ENCODE peak calls at places on chromosomes 5 and 9, in four cellular contexts. W is K562, R is HepG2, K is GM12878. V is an unnamed sample.

GRCh38 chr9:91758491-91758981 is 191.5 kb downstream of the ROR2 start:
- DNase-seq in W (peak; percentile 76), R (peak; percentile 25), K (peak; percentile 37), V (peak; percentile 66)

GRCh38 chr9:36319806-36320205 is 61.6 kb upstream of the GNE start:
- DNase-seq in W (no peak), R (peak; percentile 66), K (no peak), V (no peak)

GRCh38 chr9:8857330-8858249 is 1058.0 kb upstream of the DMAC1 start:
- DNase-seq in W (no peak), R (no peak), K (no peak), V (peak; percentile 16)

GRCh38 chr9:101795147-101795546 is 56.7 kb upstream of the GRIN3A start:
- DNase-seq in W (no peak), R (no peak), K (no peak), V (no peak)

GRCh38 chr9:132531187-132531586 is 51.2 kb upstream of the BARHL1 start:
- DNase-seq in W (no peak), R (no peak), K (no peak), V (no peak)

GRCh38 chr5:54254482-54255198 is 55.7 kb downstream of the ARL15 start:
- DNase-seq in W (no peak), R (peak; percentile 6), K (no peak), V (no peak)

GRCh38 chr9:107637421-107638420 is 148.2 kb upstream of the KLF4 start:
- DNase-seq in W (no peak), R (no peak), K (no peak), V (no peak)

GRCh38 chr9:86353591-86354047 is 591 bp downstream of the TUT7 start:
- DNase-seq in W (no peak), R (peak; percentile 10), K (no peak), V (no peak)

GRCh38 chr5:179380211-179381035 is 35.2 kb upstream of the ADAMTS2 start:
- DNase-seq in W (no peak), R (no peak), K (no peak), V (no peak)

GRCh38 chr5:163534476-163535172 is 29.2 kb downstream of the MAT2B start:
- DNase-seq in W (no peak), R (no peak), K (no peak), V (no peak)

GRCh38 chr5:129820-130219 is 37.9 kb downstream of the PLEKHG4B start:
- DNase-seq in W (no peak), R (no peak), K (no peak), V (no peak)

GRCh38 chr5:8606231-8606630 is 737.3 kb downstream of the MTRR start:
- DNase-seq in W (no peak), R (no peak), K (no peak), V (no peak)

GRCh38 chr5:150137168-150137957 is 18.3 kb downstream of the PDGFRB start:
- DNase-seq in W (no peak), R (peak; percentile 97), K (no peak), V (no peak)

GRCh38 chr9:129305246-129305645 is 127.2 kb upstream of the IER5L start:
- DNase-seq in W (no peak), R (no peak), K (no peak), V (no peak)

GRCh38 chr9:90300901-90301688 is 341.5 kb downstream of the DIRAS2 start:
- DNase-seq in W (no peak), R (no peak), K (no peak), V (no peak)

GRCh38 chr9:101738566-101739183 is at the start of gene GRIN3A:
- DNase-seq in W (no peak), R (no peak), K (no peak), V (peak; percentile 22)

GRCh38 chr9:116435706-116436105 is 251.4 kb upstream of the TRIM32 start:
- DNase-seq in W (no peak), R (no peak), K (no peak), V (no peak)

GRCh38 chr5:172503925-172504730 is 49.8 kb upstream of the SH3PXD2B start:
- DNase-seq in W (no peak), R (no peak), K (no peak), V (no peak)

GRCh38 chr5:180127682-180128670 is 56.4 kb upstream of the RNF130 start:
- DNase-seq in W (no peak), R (no peak), K (no peak), V (no peak)

GRCh38 chr5:175378444-175379028 is 65.4 kb downstream of the DRD1 start:
- DNase-seq in W (no peak), R (no peak), K (no peak), V (peak; percentile 71)

GRCh38 chr9:137985637-137986071 is 108.1 kb downstream of the CACNA1B start:
- DNase-seq in W (no peak), R (no peak), K (no peak), V (no peak)

GRCh38 chr5:154159343-154159742 is 31.2 kb upstream of the GALNT10 start:
- DNase-seq in W (no peak), R (no peak), K (no peak), V (no peak)

GRCh38 chr5:75053286-75054109 is 1.1 kb upstream of the GCNT4 start:
- DNase-seq in W (no peak), R (peak; percentile 16), K (no peak), V (peak; percentile 57)

GRCh38 chr5:87361536-87362213 is 51.1 kb downstream of the CCNH start:
- DNase-seq in W (no peak), R (no peak), K (no peak), V (no peak)

GRCh38 chr5:102288630-102289029 is 7.5 kb downstream of the SLCO4C1 start:
- DNase-seq in W (no peak), R (no peak), K (no peak), V (no peak)

GRCh38 chr9:91734371-91734981 is 215.6 kb downstream of the ROR2 start:
- DNase-seq in W (peak; percentile 84), R (peak; percentile 13), K (no peak), V (peak; percentile 81)

GRCh38 chr5:160159991-160160826 is 41.0 kb upstream of the PWWP2A start:
- DNase-seq in W (no peak), R (no peak), K (peak; percentile 28), V (no peak)

GRCh38 chr5:61132559-61132958 is 29.7 kb downstream of the SMIM15 start:
- DNase-seq in W (no peak), R (no peak), K (no peak), V (no peak)

GRCh38 chr9:98045234-98046160 is 11.0 kb upstream of the NANS start:
- DNase-seq in W (peak; percentile 50), R (peak; percentile 77), K (peak; percentile 84), V (no peak)

GRCh38 chr5:123722451-123722850 is 210.5 kb downstream of the CSNK1G3 start:
- DNase-seq in W (no peak), R (no peak), K (no peak), V (no peak)

GRCh38 chr5:55304584-55304983 is 2.9 kb downstream of the DHX29 start:
- DNase-seq in W (peak; percentile 24), R (no peak), K (no peak), V (no peak)

GRCh38 chr5:75040973-75041372 is 11.4 kb downstream of the GCNT4 start:
- DNase-seq in W (no peak), R (no peak), K (no peak), V (no peak)

GRCh38 chr9:136629879-136630661 is 32.6 kb upstream of the EGFL7 start:
- DNase-seq in W (peak; percentile 72), R (peak; percentile 39), K (no peak), V (peak; percentile 66)

DNA sequence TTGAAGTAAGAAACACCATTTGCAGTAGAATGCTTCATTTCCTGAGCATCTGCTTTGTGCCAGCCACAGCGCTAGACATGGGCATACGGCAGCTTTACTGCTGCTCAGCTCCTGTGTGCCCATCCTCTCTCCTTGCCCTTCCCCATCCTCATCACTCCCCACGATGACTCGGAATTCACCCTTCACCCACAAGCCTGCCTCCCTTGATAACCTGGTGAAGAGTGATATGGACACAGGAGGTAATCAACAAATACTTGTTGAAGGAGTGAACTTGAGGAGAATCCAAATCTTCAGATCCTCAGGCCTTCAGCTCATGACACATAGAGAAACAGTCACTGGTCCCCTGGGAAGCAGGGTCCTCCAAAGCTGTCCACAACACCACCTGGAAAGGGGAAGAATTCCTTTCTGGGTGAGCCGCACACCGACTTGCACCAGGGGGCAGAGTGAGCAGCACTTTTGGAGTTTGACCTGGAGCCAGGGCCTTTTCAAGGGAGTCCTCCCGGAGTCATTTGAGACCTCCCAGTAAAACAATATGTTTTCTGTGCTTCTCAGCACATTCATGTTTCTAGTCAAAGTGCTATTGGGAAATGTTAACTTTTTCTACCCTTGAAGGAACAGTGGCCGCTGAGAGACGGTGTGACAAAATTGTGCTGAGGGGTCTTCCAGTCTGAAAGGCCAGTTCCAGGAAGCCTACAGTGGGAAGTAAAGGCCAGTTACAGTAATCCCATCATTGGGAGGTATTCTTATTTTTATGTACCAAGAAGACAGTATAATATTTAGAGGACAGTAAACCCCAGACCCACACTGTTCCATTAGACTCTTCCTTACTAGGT is 332.3 kb downstream of the CWC27 start:
- DNase-seq in W (peak; percentile 33), R (peak; percentile 66), K (no peak), V (peak; percentile 76)
- TF ChIP-seq TARDBP in W (no peak), R (no peak), K (no peak), V (no peak)

GRCh38 chr9:22005083-22005699 is 3.9 kb downstream of the CDKN2B start:
- DNase-seq in W (no peak), R (no peak), K (no peak), V (no peak)
- TF ChIP-seq TARDBP in W (no peak), R (no peak), K (no peak), V (no peak)

DNA sequence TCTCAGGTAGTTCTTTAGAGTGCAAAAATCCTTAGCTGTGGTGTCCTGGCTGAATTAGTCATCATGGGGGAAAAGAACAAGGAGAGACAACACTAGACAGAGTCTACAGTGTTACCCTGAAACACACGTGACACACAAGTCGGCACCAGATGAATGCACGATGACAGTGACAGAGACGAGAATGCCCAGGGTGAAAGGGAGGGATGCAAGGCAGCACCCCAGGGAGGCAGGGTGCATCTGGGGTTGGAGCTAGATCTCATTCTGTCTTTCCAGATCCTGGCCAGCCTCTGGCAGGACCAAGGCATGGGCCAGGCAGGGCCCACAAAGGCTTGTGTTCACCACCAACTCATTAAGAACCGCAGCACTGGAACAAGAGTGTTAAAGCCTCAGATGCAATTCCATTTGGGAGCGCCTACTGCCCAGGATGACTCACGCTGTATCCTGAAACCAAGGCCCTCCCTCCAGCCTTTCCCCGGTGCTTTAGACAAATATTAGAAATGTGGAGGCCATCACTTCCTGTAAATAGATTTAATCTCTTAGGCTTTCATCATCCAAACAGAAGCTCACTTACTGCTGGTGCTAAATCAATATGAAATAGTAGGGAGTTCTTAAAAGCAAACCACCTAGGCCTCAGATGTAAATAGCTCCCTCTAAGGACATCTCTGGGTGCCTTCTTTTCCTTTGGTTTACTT is 56.1 kb downstream of the IRX2 start:
- DNase-seq in W (no peak), R (peak; percentile 42), K (no peak), V (no peak)
- TF ChIP-seq TARDBP in W (no peak), R (no peak), K (no peak), V (no peak)

GRCh38 chr9:87716141-87716540 is 9.8 kb upstream of the CTSL start:
- DNase-seq in W (no peak), R (no peak), K (no peak), V (no peak)

GRCh38 chr9:87713990-87714335 is 12.0 kb upstream of the CTSL start:
- DNase-seq in W (no peak), R (no peak), K (no peak), V (no peak)

GRCh38 chr9:87713278-87713989 is 12.5 kb upstream of the CTSL start:
- DNase-seq in W (peak; percentile 47), R (peak; percentile 62), K (no peak), V (peak; percentile 19)

GRCh38 chr9:87712801-87713277 is 13.1 kb upstream of the CTSL start:
- DNase-seq in W (no peak), R (no peak), K (no peak), V (no peak)

DNA sequence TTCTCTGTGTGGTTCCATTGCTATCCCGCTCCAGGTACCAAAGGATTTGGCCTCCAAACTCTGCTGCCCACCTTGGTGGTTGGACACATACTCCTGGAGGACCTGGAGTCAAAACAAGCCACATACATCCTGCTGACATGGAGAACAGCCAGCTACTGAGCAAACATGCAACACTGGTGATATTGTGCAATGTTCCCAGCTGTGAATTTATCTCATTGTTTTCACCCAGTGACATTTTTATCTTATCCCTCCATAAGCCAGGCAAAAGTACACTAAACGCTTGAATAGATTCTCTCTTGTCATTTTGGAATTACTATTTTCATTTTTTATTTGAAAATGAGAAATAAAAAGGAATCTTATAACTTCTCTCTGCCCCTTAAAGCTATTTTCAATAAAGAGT is 11.1 kb upstream of the CTSL start:
- DNase-seq in W (peak; percentile 24), R (peak; percentile 89), K (no peak), V (peak; percentile 15)
- TF ChIP-seq TARDBP in W (no peak), R (peak; percentile 56), K (no peak), V (no peak)